ENCODE peak calls at places on chromosome 13, in eight cellular contexts. E, Z, X, J, Q, F, L and B are unnamed samples.

GRCh38 chr13:26185720-26186119 is 36.4 kb downstream of the RNF6 start:
- DNase-seq in E (no peak), Z (no peak), X (no peak), J (no peak), Q (no peak), F (no peak), L (no peak), B (no peak)

GRCh38 chr13:77521595-77522367 is 13.7 kb upstream of the SCEL start:
- DNase-seq in E (peak; percentile 30), Z (no peak), X (no peak), J (no peak), Q (peak; percentile 37), F (no peak), L (no peak), B (no peak)

GRCh38 chr13:109743706-109744453 is 42.5 kb downstream of the IRS2 start:
- DNase-seq in E (no peak), Z (peak; percentile 26), X (peak; percentile 33), J (peak; percentile 67), Q (peak; percentile 63), F (no peak), L (no peak), B (no peak)

GRCh38 chr13:27917121-27917947 is 2.5 kb upstream of the PDX1 start:
- DNase-seq in E (peak; percentile 52), Z (no peak), X (no peak), J (peak; percentile 18), Q (no peak), F (no peak), L (no peak), B (no peak)

GRCh38 chr13:114015608-114016295 is 41.9 kb upstream of the C13orf46 start:
- DNase-seq in E (no peak), Z (peak; percentile 84), X (no peak), J (peak; percentile 46), Q (peak; percentile 66), F (no peak), L (no peak), B (peak; percentile 88)

GRCh38 chr13:76596216-76596615 is 290.0 kb downstream of the KCTD12 start:
- DNase-seq in E (no peak), Z (no peak), X (no peak), J (no peak), Q (no peak), F (no peak), L (no peak), B (no peak)

GRCh38 chr13:39577833-39578232 is 25.2 kb downstream of the LHFPL6 start:
- DNase-seq in E (no peak), Z (no peak), X (no peak), J (no peak), Q (no peak), F (peak; percentile 55), L (peak; percentile 47), B (no peak)

GRCh38 chr13:71906438-71906837 is 39.4 kb upstream of the DACH1 start:
- DNase-seq in E (no peak), Z (no peak), X (no peak), J (no peak), Q (no peak), F (no peak), L (no peak), B (no peak)

GRCh38 chr13:113663934-113664333 is 3.1 kb upstream of the GRK1 start:
- DNase-seq in E (no peak), Z (no peak), X (no peak), J (no peak), Q (no peak), F (peak; percentile 41), L (no peak), B (no peak)

GRCh38 chr13:79096099-79096498 is 310.0 kb downstream of the RBM26 start:
- DNase-seq in E (no peak), Z (no peak), X (no peak), J (no peak), Q (no peak), F (no peak), L (no peak), B (no peak)

GRCh38 chr13:53151692-53152421 is 123.2 kb downstream of the OLFM4 start:
- DNase-seq in E (peak; percentile 87), Z (no peak), X (no peak), J (peak; percentile 75), Q (peak; percentile 50), F (no peak), L (peak; percentile 68), B (no peak)
- TF ChIP-seq CTCF in E (peak; percentile 97), Z (peak; percentile 80), X (peak; percentile 77), J (peak; percentile 71), Q (peak; percentile 84), F (no peak), L (peak; percentile 67), B (no peak)

DNA sequence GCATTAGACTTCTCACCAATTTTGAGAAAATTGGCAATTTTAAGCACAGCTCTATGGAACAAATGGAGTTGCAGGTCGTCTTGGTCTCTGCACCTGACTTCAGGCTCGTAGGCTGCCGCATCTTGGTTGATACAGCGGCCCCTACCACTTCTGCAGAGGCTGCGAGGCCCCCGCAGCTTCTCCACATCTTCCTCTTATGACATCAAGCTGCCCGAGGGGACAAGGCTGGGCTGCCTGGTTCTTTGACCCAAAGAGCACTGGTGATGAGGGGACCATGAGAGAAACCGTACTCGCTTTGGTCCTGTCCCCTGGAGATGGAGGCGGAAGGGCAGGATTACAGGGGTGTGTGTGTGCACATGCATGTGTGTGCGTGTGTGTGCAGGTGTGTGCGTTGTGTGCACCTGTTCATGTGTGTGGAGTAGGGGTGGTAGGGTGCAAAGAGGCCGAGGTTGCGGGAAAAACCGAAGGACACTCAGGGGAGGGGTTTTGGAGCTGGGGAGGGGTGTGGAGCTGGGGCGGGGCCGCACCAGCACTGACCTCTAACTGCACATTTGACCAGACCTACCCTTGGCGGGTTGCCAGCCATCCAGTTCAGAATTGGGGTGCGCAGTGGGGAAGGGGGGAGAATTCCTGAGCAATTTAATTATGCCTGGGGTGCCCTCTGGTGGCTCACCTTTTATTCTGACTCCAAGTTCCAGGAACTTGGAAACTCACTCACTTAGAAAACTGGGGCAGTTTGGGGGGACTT is 65.1 kb upstream of the ARHGEF7 start:
- DNase-seq in E (peak; percentile 46), Z (no peak), X (no peak), J (peak; percentile 16), Q (peak; percentile 34), F (no peak), L (no peak), B (no peak)
- TF ChIP-seq CTCF in E (peak; percentile 61), Z (peak; percentile 62), X (peak; percentile 61), J (no peak), Q (peak; percentile 45), F (peak; percentile 14), L (no peak), B (no peak)

DNA sequence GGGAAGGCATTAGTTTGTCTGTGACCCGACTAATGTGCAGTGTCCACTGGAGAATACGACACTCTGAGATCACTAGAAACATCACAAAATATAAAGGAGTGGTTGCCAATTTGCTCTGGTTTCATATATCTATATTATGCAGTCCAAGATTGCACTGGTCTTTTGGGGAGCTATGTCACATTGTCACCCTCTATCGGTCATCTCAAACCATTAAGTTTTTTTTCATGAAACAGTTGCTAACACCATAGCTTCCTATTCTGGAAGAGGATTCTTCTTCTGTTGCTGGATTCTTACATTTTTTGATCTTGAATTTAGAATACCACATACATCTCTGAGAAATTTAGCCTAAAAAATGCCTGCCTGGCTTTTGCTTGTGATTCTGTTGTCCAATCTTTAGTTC is 168.6 kb downstream of the LACC1 start:
- DNase-seq in E (no peak), Z (no peak), X (no peak), J (no peak), Q (no peak), F (no peak), L (no peak), B (no peak)
- TF ChIP-seq CTCF in E (no peak), Z (no peak), X (peak; percentile 46), J (no peak), Q (peak; percentile 12), F (no peak), L (no peak), B (no peak)

GRCh38 chr13:49421391-49421790 is 22.5 kb downstream of the CAB39L start:
- DNase-seq in E (peak; percentile 43), Z (no peak), X (no peak), J (peak; percentile 40), Q (peak; percentile 27), F (no peak), L (no peak), B (no peak)
- TF ChIP-seq CTCF in E (peak; percentile 32), Z (no peak), X (peak; percentile 5), J (no peak), Q (peak; percentile 13), F (no peak), L (no peak), B (no peak)

GRCh38 chr13:108082481-108082880 is 132.9 kb downstream of the LIG4 start:
- DNase-seq in E (no peak), Z (no peak), X (no peak), J (no peak), Q (no peak), F (no peak), L (no peak), B (no peak)

GRCh38 chr13:108084840-108085239 is 130.5 kb downstream of the LIG4 start:
- DNase-seq in E (no peak), Z (no peak), X (no peak), J (no peak), Q (no peak), F (no peak), L (no peak), B (no peak)

GRCh38 chr13:108087813-108088212 is 127.5 kb downstream of the LIG4 start:
- DNase-seq in E (no peak), Z (no peak), X (no peak), J (no peak), Q (no peak), F (no peak), L (no peak), B (no peak)

GRCh38 chr13:108083056-108083455 is 132.3 kb downstream of the LIG4 start:
- DNase-seq in E (no peak), Z (no peak), X (no peak), J (no peak), Q (no peak), F (no peak), L (no peak), B (no peak)

DNA sequence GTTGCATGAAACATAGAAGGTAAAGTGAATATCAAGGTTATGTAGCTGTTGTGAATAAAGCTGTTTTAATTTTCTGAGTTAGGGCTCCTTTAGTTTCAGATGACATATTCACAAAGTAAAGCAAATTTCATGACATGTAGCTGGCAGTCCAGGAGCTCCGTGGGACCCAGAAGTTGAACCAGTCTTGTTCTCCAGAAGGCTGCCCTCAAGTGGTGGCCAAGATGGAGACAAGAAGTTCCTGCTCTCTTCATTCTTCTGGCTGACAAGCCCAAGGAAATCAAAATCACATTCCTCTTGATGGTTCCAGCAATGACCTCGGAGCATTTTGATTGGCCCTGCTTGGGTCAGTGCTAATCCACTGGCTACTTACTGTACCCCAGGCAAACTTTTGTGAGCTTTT is 128.7 kb downstream of the LIG4 start:
- DNase-seq in E (peak; percentile 18), Z (no peak), X (peak; percentile 4), J (peak; percentile 12), Q (no peak), F (no peak), L (no peak), B (no peak)
- TF ChIP-seq CTCF in E (peak; percentile 39), Z (no peak), X (peak; percentile 43), J (no peak), Q (no peak), F (no peak), L (no peak), B (no peak)